ENCODE peak calls at places on chromosomes 6 and 20, in four cellular contexts. K is stomach, V is DND-41, H is suprapubic skin. I is an unnamed sample.

GRCh38 chr6:107179004-107179403 is 63.7 kb upstream of the BEND3 start:
- DNase-seq in K (no peak), V (peak; percentile 26), H (no peak), I (no peak)

GRCh38 chr6:149275621-149276020 is 41.9 kb upstream of the TAB2 start:
- DNase-seq in K (no peak), H (no peak), V (no peak), I (no peak)

GRCh38 chr20:17515053-17515452 is 16.1 kb downstream of the BFSP1 start:
- DNase-seq in H (no peak), K (no peak), V (no peak), I (no peak)

GRCh38 chr6:36118550-36119107 is 11.7 kb upstream of the MAPK13 start:
- DNase-seq in K (peak; percentile 62), H (no peak), V (no peak), I (no peak)

GRCh38 chr6:83958250-83958685 is 75.3 kb upstream of the MRAP2 start:
- DNase-seq in K (no peak), V (no peak), H (no peak), I (no peak)

GRCh38 chr6:129575378-129576118 is 134.4 kb downstream of the ARHGAP18 start:
- DNase-seq in K (no peak), H (no peak), V (no peak), I (no peak)

GRCh38 chr20:25270829-25271251 is 23.0 kb downstream of the PYGB start:
- DNase-seq in V (no peak), H (peak; percentile 73), K (peak; percentile 33), I (peak; percentile 47)

GRCh38 chr6:137159912-137160311 is 13.5 kb downstream of the IL22RA2 start:
- DNase-seq in K (no peak), V (no peak), H (no peak), I (no peak)

GRCh38 chr6:98941319-98941718 is 6.4 kb downstream of the FBXL4 start:
- DNase-seq in V (no peak), H (no peak), K (no peak), I (no peak)

GRCh38 chr20:48846516-48847492 is 19.0 kb upstream of the PREX1 start:
- DNase-seq in H (no peak), K (no peak), V (no peak), I (no peak)

GRCh38 chr6:1636971-1637871 is 27.5 kb downstream of the FOXC1 start:
- DNase-seq in K (peak; percentile 60), H (no peak), V (peak; percentile 18), I (peak; percentile 82)

GRCh38 chr6:163415620-163416379 is 1.3 kb downstream of the QKI start:
- DNase-seq in H (no peak), V (peak; percentile 34), K (peak; percentile 52), I (no peak)

GRCh38 chr20:43991264-43991663 is 76.6 kb downstream of the TOX2 start:
- DNase-seq in V (no peak), K (no peak), H (no peak), I (no peak)

GRCh38 chr20:62267543-62267942 is 29.2 kb downstream of the OSBPL2 start:
- DNase-seq in V (no peak), K (no peak), H (no peak), I (no peak)

GRCh38 chr20:8735014-8735413 is 333.9 kb upstream of the PLCB4 start:
- DNase-seq in H (no peak), V (no peak), K (no peak), I (no peak)

GRCh38 chr6:148471624-148472494 is 129.2 kb downstream of the SASH1 start:
- DNase-seq in V (no peak), H (no peak), K (no peak), I (no peak)

GRCh38 chr6:8180327-8181161 is 78.2 kb upstream of the EEF1E1 start:
- DNase-seq in V (no peak), K (no peak), H (no peak), I (no peak)

GRCh38 chr20:52082612-52083011 is 109.0 kb downstream of the ZFP64 start:
- DNase-seq in K (no peak), V (no peak), H (no peak), I (no peak)

GRCh38 chr20:8018928-8019177 is 708 bp downstream of the TMX4 start:
- DNase-seq in H (no peak), V (no peak), K (no peak), I (no peak)

GRCh38 chr20:50056408-50056926 is 56.5 kb downstream of the UBE2V1 start:
- DNase-seq in H (no peak), K (no peak), V (no peak), I (no peak)

GRCh38 chr6:51844391-51844735 is 243.1 kb downstream of the PKHD1 start:
- DNase-seq in V (peak; percentile 53), H (no peak), K (no peak), I (no peak)

GRCh38 chr20:44800398-44801046 is 9.8 kb downstream of the RIMS4 start:
- DNase-seq in V (peak; percentile 10), H (no peak), K (no peak), I (no peak)

GRCh38 chr20:32282461-32282860 is 5.0 kb downstream of the KIF3B start:
- DNase-seq in V (no peak), H (no peak), K (peak; percentile 54), I (peak; percentile 59)

GRCh38 chr6:82264321-82264720 is 16.8 kb upstream of the IBTK start:
- DNase-seq in H (no peak), K (no peak), V (no peak), I (no peak)

GRCh38 chr20:59752101-59752586 is 147.8 kb downstream of the PHACTR3 start:
- DNase-seq in V (no peak), H (no peak), K (no peak), I (no peak)

GRCh38 chr20:19624221-19624620 is 133.8 kb upstream of the RIN2 start:
- DNase-seq in K (no peak), H (no peak), V (no peak), I (no peak)

GRCh38 chr6:148388477-148388876 is 45.8 kb downstream of the SASH1 start:
- DNase-seq in V (no peak), K (no peak), H (no peak), I (no peak)

GRCh38 chr6:32945106-32945761 is 4.4 kb upstream of the HLA-DMB start:
- DNase-seq in K (no peak), V (no peak), H (no peak), I (no peak)

GRCh38 chr20:41344938-41345728 is 4.5 kb downstream of the LPIN3 start:
- DNase-seq in K (no peak), H (no peak), V (no peak), I (no peak)

GRCh38 chr20:38098952-38099351 is 65.4 kb downstream of the RPRD1B start:
- DNase-seq in K (no peak), V (no peak), H (no peak), I (no peak)

GRCh38 chr6:24931296-24931695 is 4.5 kb downstream of the RIPOR2 start:
- DNase-seq in H (no peak), V (no peak), K (no peak), I (no peak)

GRCh38 chr6:162962093-162962492 is 234.3 kb downstream of the PACRG start:
- DNase-seq in K (no peak), H (no peak), V (no peak), I (no peak)

GRCh38 chr20:63653974-63654680 is 903 bp upstream of the STMN3 start:
- DNase-seq in K (no peak), H (no peak), V (peak; percentile 41), I (no peak)

DNA sequence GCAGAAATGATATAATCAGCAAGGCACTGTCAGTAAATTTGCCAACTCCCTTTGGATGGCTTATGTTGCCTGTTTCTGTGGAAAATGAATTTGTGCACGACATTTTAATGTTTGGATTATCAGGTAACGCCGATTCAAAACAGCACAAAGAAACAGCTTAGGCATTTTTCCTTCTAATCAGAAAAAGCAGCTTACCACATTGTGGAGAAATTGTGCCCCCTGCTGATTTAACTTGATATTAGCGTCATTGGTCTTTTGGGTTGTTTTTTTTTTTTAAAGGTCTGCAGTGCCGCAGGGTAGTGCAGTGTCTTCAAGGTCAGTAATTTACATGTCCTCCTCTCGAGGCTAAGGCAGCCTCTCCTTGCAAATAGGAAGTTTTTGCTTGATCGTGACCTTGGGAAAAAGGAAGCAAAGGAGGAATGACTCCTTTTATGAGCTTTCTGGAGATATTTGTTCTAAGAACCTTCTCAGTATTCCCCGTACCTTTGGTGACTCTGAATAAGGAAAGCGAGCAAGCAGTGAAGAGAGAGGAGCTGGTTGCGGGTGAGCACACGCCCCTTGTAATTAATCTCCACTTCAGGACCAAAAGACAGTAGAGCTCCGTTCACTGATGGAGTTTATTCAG is 79.1 kb downstream of the ELOVL4 start:
- DNase-seq in H (no peak), K (no peak), V (peak; percentile 52), I (no peak)
- H3K4me1 ChIP-seq in H (peaks cover 14% of the 10 kb centered on the region), K (peaks cover 9% of the 10 kb centered on the region), V (peaks cover 24% of the 10 kb centered on the region), I (peaks cover 18% of the 10 kb centered on the region)

GRCh38 chr6:70164556-70164955 is 138.3 kb downstream of the COL9A1 start:
- DNase-seq in K (no peak), V (no peak), H (no peak), I (no peak)

GRCh38 chr6:70162972-70163371 is 139.9 kb downstream of the COL9A1 start:
- DNase-seq in H (no peak), K (no peak), V (no peak), I (no peak)

GRCh38 chr6:70163795-70164194 is 139.1 kb downstream of the COL9A1 start:
- DNase-seq in V (no peak), K (no peak), H (no peak), I (no peak)

GRCh38 chr6:70172252-70172651 is 130.6 kb downstream of the COL9A1 start:
- DNase-seq in H (no peak), V (no peak), K (no peak), I (no peak)

DNA sequence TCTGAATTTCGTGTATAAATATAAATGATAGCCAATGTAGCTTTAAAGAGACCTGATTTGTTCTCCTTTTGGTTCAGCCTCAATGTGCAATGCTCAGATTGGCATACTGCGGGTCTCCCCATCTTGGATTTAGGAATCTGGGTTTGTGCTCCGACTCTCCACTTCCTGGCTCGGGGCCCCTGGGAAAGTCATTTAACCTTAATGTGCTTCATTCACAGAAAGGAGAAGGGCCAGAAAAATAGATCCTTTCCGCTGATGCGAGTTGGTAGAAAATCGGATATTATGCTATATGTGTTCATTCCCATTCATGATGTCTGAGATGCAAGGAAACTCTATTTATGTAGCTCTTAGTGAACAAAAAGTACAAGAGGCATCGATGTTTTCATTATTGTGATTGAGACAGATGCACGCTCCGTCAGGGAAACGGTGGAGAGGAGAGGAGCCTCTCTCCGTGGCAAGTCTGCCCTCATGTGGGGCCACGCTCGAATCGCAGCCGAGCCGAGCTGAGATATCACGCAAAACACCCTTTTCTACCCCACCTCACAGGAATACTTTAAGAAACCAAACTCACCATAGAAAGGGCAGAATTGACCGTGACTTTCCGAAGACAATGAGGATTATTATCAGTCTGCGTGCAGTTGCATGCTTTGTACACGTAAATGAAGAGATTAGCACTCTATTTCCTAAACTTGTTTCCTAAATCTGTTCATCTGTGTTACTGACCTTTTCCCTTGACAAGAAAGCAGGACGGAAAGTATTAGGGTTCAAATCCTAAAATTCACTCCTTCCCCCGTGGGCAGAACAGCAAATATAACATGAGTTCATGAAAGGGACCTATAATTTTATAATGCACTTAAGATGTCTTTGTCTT is 136.6 kb downstream of the COL9A1 start:
- DNase-seq in H (no peak), K (peak; percentile 60), V (no peak), I (no peak)
- H3K4me3 ChIP-seq in H (no peak overlapping the region), K (peak overlapping the region; percentile 8), V (no peak overlapping the region), I (no peak overlapping the region)

DNA sequence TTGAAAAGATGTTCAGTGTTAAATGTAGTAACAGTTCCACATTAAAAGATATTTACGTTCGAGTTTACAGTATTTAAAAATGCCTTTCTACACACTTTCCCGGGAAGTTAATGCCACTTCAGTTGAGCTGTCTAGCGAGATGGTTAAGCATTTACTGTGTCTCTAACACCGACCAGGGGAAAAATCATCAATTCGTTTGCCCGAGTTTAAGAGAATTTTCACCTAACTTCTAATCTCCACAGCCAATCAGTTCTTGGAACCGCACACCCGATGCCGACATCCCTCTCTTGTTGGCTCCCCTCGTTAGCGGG is 58.2 kb downstream of the FAM217A start:
- DNase-seq in K (no peak), H (no peak), V (no peak), I (no peak)
- H3K4me1 ChIP-seq in K (peaks cover 48% of the 10 kb centered on the region), H (peaks cover 68% of the 10 kb centered on the region), V (peaks cover 72% of the 10 kb centered on the region), I (peaks cover 23% of the 10 kb centered on the region)

GRCh38 chr20:46307139-46307998 is 929 bp downstream of the CDH22 start:
- DNase-seq in K (peak; percentile 52), V (peak; percentile 46), H (no peak), I (peak; percentile 89)
- H3K4me3 ChIP-seq in K (peak overlapping the region; percentile 51), V (no peak overlapping the region), H (peak overlapping the region; percentile 59), I (peak overlapping the region; percentile 29)